ENCODE peak calls at places on chromosome 13, in four cellular contexts. P, U, D and V are unnamed samples.
A peak's percentile ranks its signal among the peaks of the same experiment; 100 is the strongest.

GRCh38 chr13:101520672-101521071 is 68.2 kb downstream of the ITGBL1 start:
- DNase-seq in P (no peak), U (no peak), D (peak; percentile 68), V (no peak)

GRCh38 chr13:89343165-89343564 is 1672.0 kb downstream of the SLITRK5 start:
- DNase-seq in P (no peak), U (no peak), D (no peak), V (no peak)

GRCh38 chr13:18959996-18960395 is 221.6 kb downstream of the TUBA3C start:
- DNase-seq in P (no peak), U (no peak), D (no peak), V (no peak)

GRCh38 chr13:39023316-39023715 is 14.6 kb downstream of the PROSER1 start:
- DNase-seq in P (no peak), U (no peak), D (peak; percentile 23), V (no peak)

GRCh38 chr13:19991531-19991930 is 33.0 kb downstream of the ZMYM2 start:
- DNase-seq in P (no peak), U (no peak), D (no peak), V (no peak)

GRCh38 chr13:97276862-97277269 is 54.7 kb downstream of the MBNL2 start:
- DNase-seq in P (no peak), U (no peak), D (peak; percentile 50), V (no peak)

GRCh38 chr13:82717249-82717648 is 1165.0 kb downstream of the SLITRK1 start:
- DNase-seq in P (no peak), U (no peak), D (peak; percentile 65), V (no peak)

GRCh38 chr13:20272571-20273171 is 40.6 kb upstream of the GJB6 start:
- DNase-seq in P (no peak), U (no peak), D (no peak), V (no peak)

GRCh38 chr13:31859546-31859945 is 120.2 kb downstream of the RXFP2 start:
- DNase-seq in P (no peak), U (no peak), D (no peak), V (no peak)

GRCh38 chr13:67299072-67299635 is 69.0 kb upstream of the PCDH9 start:
- DNase-seq in P (no peak), U (no peak), D (peak; percentile 89), V (no peak)

GRCh38 chr13:27857271-27857670 is 62.5 kb upstream of the PDX1 start:
- DNase-seq in P (no peak), U (no peak), D (no peak), V (no peak)

GRCh38 chr13:114140131-114140908 is 7.9 kb upstream of the RASA3 start:
- DNase-seq in P (no peak), U (no peak), D (no peak), V (no peak)

GRCh38 chr13:54356849-54357248 is 1328.2 kb downstream of the OLFM4 start:
- DNase-seq in P (no peak), U (no peak), D (no peak), V (no peak)

GRCh38 chr13:51501592-51502205 is 48.9 kb upstream of the INTS6 start:
- DNase-seq in P (no peak), U (no peak), D (peak; percentile 56), V (no peak)

GRCh38 chr13:44884076-44884729 is 105.1 kb downstream of the NUFIP1 start:
- DNase-seq in P (no peak), U (no peak), D (peak; percentile 50), V (no peak)

GRCh38 chr13:50526771-50527567 is 316.5 kb downstream of the DLEU7 start:
- DNase-seq in P (no peak), U (peak; percentile 65), D (no peak), V (no peak)

GRCh38 chr13:49356224-49356623 is 87.6 kb downstream of the CAB39L start:
- DNase-seq in P (no peak), U (no peak), D (peak; percentile 91), V (no peak)

GRCh38 chr13:112619730-112620639 is 32.0 kb upstream of the TUBGCP3 start:
- DNase-seq in P (no peak), U (no peak), D (peak; percentile 22), V (no peak)

GRCh38 chr13:113297370-113297871 is 382 bp downstream of the LAMP1 start:
- DNase-seq in P (no peak), U (no peak), D (no peak), V (peak; percentile 52)

GRCh38 chr13:101204270-101205011 is 211.9 kb downstream of the NALCN start:
- DNase-seq in P (no peak), U (no peak), D (peak; percentile 52), V (no peak)

GRCh38 chr13:50309872-50310594 is 294.8 kb downstream of the KCNRG start:
- DNase-seq in P (no peak), U (no peak), D (no peak), V (no peak)

GRCh38 chr13:113458218-113459065 is 5.2 kb upstream of the ADPRHL1 start:
- DNase-seq in P (peak; percentile 43), U (no peak), D (peak; percentile 72), V (no peak)

GRCh38 chr13:49652691-49653305 is 24.5 kb downstream of the ARL11 start:
- DNase-seq in P (no peak), U (no peak), D (peak; percentile 39), V (no peak)

GRCh38 chr13:24648983-24649684 is 31.1 kb upstream of the ATP12A start:
- DNase-seq in P (no peak), U (no peak), D (no peak), V (no peak)

GRCh38 chr13:110070046-110070445 is 236.9 kb downstream of the COL4A1 start:
- DNase-seq in P (no peak), U (no peak), D (no peak), V (no peak)

GRCh38 chr13:66972659-66973058 is 257.5 kb downstream of the PCDH9 start:
- DNase-seq in P (no peak), U (no peak), D (peak; percentile 31), V (no peak)

GRCh38 chr13:33125821-33126570 is 109.8 kb downstream of the KL start:
- DNase-seq in P (peak; percentile 80), U (no peak), D (peak; percentile 95), V (no peak)

GRCh38 chr13:80276371-80277289 is 64.3 kb downstream of the SPRY2 start:
- DNase-seq in P (peak; percentile 38), U (no peak), D (no peak), V (peak; percentile 27)

GRCh38 chr13:104487006-104487405 is 1420.8 kb upstream of the SLC10A2 start:
- DNase-seq in P (no peak), U (no peak), D (peak; percentile 0), V (no peak)

GRCh38 chr13:76723551-76724232 is 162.5 kb downstream of the KCTD12 start:
- DNase-seq in P (peak; percentile 12), U (no peak), D (peak; percentile 58), V (no peak)

GRCh38 chr13:40509876-40510275 is 156.6 kb downstream of the FOXO1 start:
- DNase-seq in P (no peak), U (no peak), D (peak; percentile 18), V (no peak)

GRCh38 chr13:40505196-40505595 is 161.2 kb downstream of the FOXO1 start:
- DNase-seq in P (no peak), U (no peak), D (no peak), V (no peak)

GRCh38 chr13:40508767-40509342 is 157.6 kb downstream of the FOXO1 start:
- DNase-seq in P (no peak), U (no peak), D (no peak), V (no peak)

GRCh38 chr13:40506592-40507446 is 159.6 kb downstream of the FOXO1 start:
- DNase-seq in P (no peak), U (no peak), D (no peak), V (no peak)

DNA sequence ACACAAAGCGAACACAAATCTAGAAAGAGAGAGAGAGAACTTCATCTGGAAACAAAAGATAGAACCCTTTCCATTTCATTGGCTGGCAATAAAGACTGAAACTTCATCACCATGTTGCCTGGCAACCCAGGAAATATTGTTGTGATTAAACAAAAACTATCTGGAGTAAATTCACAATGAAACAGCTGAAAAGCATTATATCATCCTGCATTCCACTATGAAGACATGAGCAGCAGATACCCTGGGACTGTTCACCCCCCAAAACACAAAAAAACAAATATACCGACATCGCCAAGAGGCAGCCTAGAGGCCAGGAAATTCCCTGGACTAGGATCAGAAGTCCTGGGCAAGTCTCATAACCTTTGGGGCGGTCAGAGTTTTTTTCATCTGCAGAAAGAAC is 158.3 kb downstream of the FOXO1 start:
- DNase-seq in P (peak; percentile 48), U (no peak), D (peak; percentile 35), V (no peak)
- H3K4me3 ChIP-seq in P (no peak overlapping the region), U (peak overlapping the region; percentile 21), D (no peak overlapping the region), V (no peak overlapping the region)

GRCh38 chr13:91313103-91313502 is 34.4 kb upstream of the MIR17HG start:
- DNase-seq in P (no peak), U (no peak), D (peak; percentile 36), V (no peak)

GRCh38 chr13:91313581-91313980 is 33.9 kb upstream of the MIR17HG start:
- DNase-seq in P (no peak), U (no peak), D (no peak), V (no peak)

GRCh38 chr13:91311491-91311890 is 36.0 kb upstream of the MIR17HG start:
- DNase-seq in P (no peak), U (no peak), D (no peak), V (no peak)

GRCh38 chr13:91314888-91315287 is 32.6 kb upstream of the MIR17HG start:
- DNase-seq in P (no peak), U (no peak), D (no peak), V (no peak)

DNA sequence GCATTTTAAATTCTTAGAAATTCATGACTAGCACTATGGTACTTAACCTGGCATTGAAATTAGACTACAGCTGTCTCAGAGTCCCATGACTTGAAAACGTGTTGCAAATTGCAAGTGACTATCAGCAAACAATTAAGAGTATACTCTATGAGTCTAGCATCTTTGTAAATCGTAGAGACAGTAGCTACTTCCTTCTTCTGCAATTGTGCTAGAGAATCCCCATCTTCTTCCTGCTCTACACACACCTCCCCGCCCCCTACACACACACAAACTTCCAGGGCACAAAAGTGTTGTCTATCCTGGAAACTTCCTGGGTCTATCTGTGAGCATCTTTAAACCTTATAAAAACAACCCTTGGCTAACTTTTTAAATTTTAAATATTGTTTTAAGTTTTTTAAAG is 35.2 kb upstream of the MIR17HG start:
- DNase-seq in P (no peak), U (no peak), D (no peak), V (no peak)
- H3K27ac ChIP-seq in P (no peak overlapping the region), U (no peak overlapping the region), D (no peak overlapping the region), V (no peak overlapping the region)

DNA sequence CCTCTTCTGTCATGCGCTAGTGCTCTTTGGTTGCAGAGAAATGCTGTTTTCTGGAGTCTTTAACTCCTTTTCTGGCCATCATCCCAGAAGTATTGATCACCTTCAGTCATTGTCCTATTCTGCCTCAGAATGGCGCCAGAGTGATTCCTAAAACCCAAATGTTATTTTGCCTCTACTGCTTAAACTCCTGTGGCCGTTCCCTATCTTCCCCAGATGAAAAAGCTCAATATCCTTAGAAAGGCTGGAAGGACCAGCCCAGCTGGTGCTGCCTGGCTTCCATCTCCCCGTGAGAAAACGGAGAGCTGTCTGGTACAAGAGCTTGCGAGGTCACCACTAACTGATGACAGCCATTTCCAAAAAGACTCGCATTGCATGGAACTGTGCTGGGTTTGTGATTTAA is 179.1 kb downstream of the RBM26 start:
- DNase-seq in P (no peak), U (no peak), D (no peak), V (no peak)
- TF ChIP-seq CTCF in P (no peak), U (no peak), D (no peak), V (no peak)

GRCh38 chr13:21672811-21673591 is 2.1 kb downstream of the FGF9 start:
- DNase-seq in P (no peak), U (no peak), D (no peak), V (no peak)
- H3K4me3 ChIP-seq in P (peak overlapping the region; percentile 73), U (peak overlapping the region; percentile 69), D (no peak overlapping the region), V (peak overlapping the region; percentile 84)